ENCODE peak calls at places on chromosome 15, in seven cellular contexts. One of them, this sample, is unnamed.

GRCh38 chr15:92521624-92522008 is 127.9 kb downstream of the ST8SIA2 start:
- DNase-seq in stimulated activated CD4-positive, alpha-beta T cell treated with anti-CD3 and anti-CD28 coated beads, Interleukin-1b, Interleukin-23, amount 100 ng/mL, for 4 hours: peak
- DNase-seq in BE2C: peak
- DNase-seq in GM12891: peak
- DNase-seq in non-pigmented ciliary epithelial cell: peak
- DNase-seq in activated naive CD4-positive, alpha-beta T cell: peak
- DNase-seq in cardiac muscle cell: peak
- DNase-seq in this sample: peak

GRCh38 chr15:27499191-27499590 is 528.2 kb downstream of the GABRG3 start:
- DNase-seq in stimulated activated CD4-positive, alpha-beta T cell treated with anti-CD3 and anti-CD28 coated beads, Interleukin-1b, Interleukin-23, amount 100 ng/mL, for 4 hours: no peak
- DNase-seq in BE2C: no peak
- DNase-seq in GM12891: no peak
- DNase-seq in non-pigmented ciliary epithelial cell: no peak
- DNase-seq in activated naive CD4-positive, alpha-beta T cell: no peak
- DNase-seq in cardiac muscle cell: no peak
- DNase-seq in this sample: no peak

GRCh38 chr15:79170256-79170664 is 79.7 kb upstream of the RASGRF1 start:
- DNase-seq in stimulated activated CD4-positive, alpha-beta T cell treated with anti-CD3 and anti-CD28 coated beads, Interleukin-1b, Interleukin-23, amount 100 ng/mL, for 4 hours: no peak
- DNase-seq in BE2C: peak
- DNase-seq in GM12891: no peak
- DNase-seq in non-pigmented ciliary epithelial cell: no peak
- DNase-seq in activated naive CD4-positive, alpha-beta T cell: no peak
- DNase-seq in cardiac muscle cell: peak
- DNase-seq in this sample: no peak

GRCh38 chr15:26985050-26985449 is 14.1 kb downstream of the GABRG3 start:
- DNase-seq in stimulated activated CD4-positive, alpha-beta T cell treated with anti-CD3 and anti-CD28 coated beads, Interleukin-1b, Interleukin-23, amount 100 ng/mL, for 4 hours: no peak
- DNase-seq in BE2C: no peak
- DNase-seq in GM12891: no peak
- DNase-seq in non-pigmented ciliary epithelial cell: no peak
- DNase-seq in activated naive CD4-positive, alpha-beta T cell: no peak
- DNase-seq in cardiac muscle cell: no peak
- DNase-seq in this sample: no peak

GRCh38 chr15:63107895-63108546 is 13.6 kb upstream of the LACTB start:
- DNase-seq in stimulated activated CD4-positive, alpha-beta T cell treated with anti-CD3 and anti-CD28 coated beads, Interleukin-1b, Interleukin-23, amount 100 ng/mL, for 4 hours: no peak
- DNase-seq in BE2C: no peak
- DNase-seq in GM12891: no peak
- DNase-seq in non-pigmented ciliary epithelial cell: peak
- DNase-seq in activated naive CD4-positive, alpha-beta T cell: no peak
- DNase-seq in cardiac muscle cell: peak
- DNase-seq in this sample: no peak

GRCh38 chr15:55917881-55918296 is 75.5 kb downstream of the NEDD4 start:
- DNase-seq in stimulated activated CD4-positive, alpha-beta T cell treated with anti-CD3 and anti-CD28 coated beads, Interleukin-1b, Interleukin-23, amount 100 ng/mL, for 4 hours: no peak
- DNase-seq in BE2C: peak
- DNase-seq in GM12891: no peak
- DNase-seq in non-pigmented ciliary epithelial cell: peak
- DNase-seq in activated naive CD4-positive, alpha-beta T cell: no peak
- DNase-seq in cardiac muscle cell: peak
- DNase-seq in this sample: no peak

GRCh38 chr15:48851956-48852355 is 26.0 kb upstream of the EID1 start:
- DNase-seq in stimulated activated CD4-positive, alpha-beta T cell treated with anti-CD3 and anti-CD28 coated beads, Interleukin-1b, Interleukin-23, amount 100 ng/mL, for 4 hours: no peak
- DNase-seq in BE2C: no peak
- DNase-seq in GM12891: no peak
- DNase-seq in non-pigmented ciliary epithelial cell: no peak
- DNase-seq in activated naive CD4-positive, alpha-beta T cell: no peak
- DNase-seq in cardiac muscle cell: no peak
- DNase-seq in this sample: no peak

GRCh38 chr15:73924258-73924921 is 1.9 kb upstream of the LOXL1 start:
- DNase-seq in stimulated activated CD4-positive, alpha-beta T cell treated with anti-CD3 and anti-CD28 coated beads, Interleukin-1b, Interleukin-23, amount 100 ng/mL, for 4 hours: no peak
- DNase-seq in BE2C: peak
- DNase-seq in GM12891: no peak
- DNase-seq in non-pigmented ciliary epithelial cell: no peak
- DNase-seq in activated naive CD4-positive, alpha-beta T cell: peak
- DNase-seq in cardiac muscle cell: peak
- DNase-seq in this sample: no peak

GRCh38 chr15:82571722-82572222 is 31.5 kb upstream of the RPS17 start:
- DNase-seq in stimulated activated CD4-positive, alpha-beta T cell treated with anti-CD3 and anti-CD28 coated beads, Interleukin-1b, Interleukin-23, amount 100 ng/mL, for 4 hours: no peak
- DNase-seq in BE2C: peak
- DNase-seq in GM12891: no peak
- DNase-seq in non-pigmented ciliary epithelial cell: no peak
- DNase-seq in activated naive CD4-positive, alpha-beta T cell: no peak
- DNase-seq in cardiac muscle cell: peak
- DNase-seq in this sample: peak

GRCh38 chr15:70055601-70056051 is 42.1 kb downstream of the TLE3 start:
- DNase-seq in stimulated activated CD4-positive, alpha-beta T cell treated with anti-CD3 and anti-CD28 coated beads, Interleukin-1b, Interleukin-23, amount 100 ng/mL, for 4 hours: no peak
- DNase-seq in BE2C: peak
- DNase-seq in GM12891: no peak
- DNase-seq in non-pigmented ciliary epithelial cell: no peak
- DNase-seq in activated naive CD4-positive, alpha-beta T cell: no peak
- DNase-seq in cardiac muscle cell: no peak
- DNase-seq in this sample: no peak

GRCh38 chr15:63915888-63916731 is 82.4 kb upstream of the HERC1 start:
- DNase-seq in stimulated activated CD4-positive, alpha-beta T cell treated with anti-CD3 and anti-CD28 coated beads, Interleukin-1b, Interleukin-23, amount 100 ng/mL, for 4 hours: no peak
- DNase-seq in BE2C: no peak
- DNase-seq in GM12891: no peak
- DNase-seq in non-pigmented ciliary epithelial cell: no peak
- DNase-seq in activated naive CD4-positive, alpha-beta T cell: no peak
- DNase-seq in cardiac muscle cell: peak
- DNase-seq in this sample: no peak

GRCh38 chr15:79310612-79310984 is 314 bp upstream of the TMED3 start:
- DNase-seq in stimulated activated CD4-positive, alpha-beta T cell treated with anti-CD3 and anti-CD28 coated beads, Interleukin-1b, Interleukin-23, amount 100 ng/mL, for 4 hours: no peak
- DNase-seq in BE2C: no peak
- DNase-seq in GM12891: no peak
- DNase-seq in non-pigmented ciliary epithelial cell: no peak
- DNase-seq in activated naive CD4-positive, alpha-beta T cell: no peak
- DNase-seq in cardiac muscle cell: peak
- DNase-seq in this sample: no peak

GRCh38 chr15:42136513-42136912 is 19.9 kb downstream of the PLA2G4F start:
- DNase-seq in stimulated activated CD4-positive, alpha-beta T cell treated with anti-CD3 and anti-CD28 coated beads, Interleukin-1b, Interleukin-23, amount 100 ng/mL, for 4 hours: no peak
- DNase-seq in BE2C: no peak
- DNase-seq in GM12891: no peak
- DNase-seq in non-pigmented ciliary epithelial cell: no peak
- DNase-seq in activated naive CD4-positive, alpha-beta T cell: no peak
- DNase-seq in cardiac muscle cell: no peak
- DNase-seq in this sample: no peak

GRCh38 chr15:31467361-31467760 is 140.7 kb downstream of the KLF13 start:
- DNase-seq in stimulated activated CD4-positive, alpha-beta T cell treated with anti-CD3 and anti-CD28 coated beads, Interleukin-1b, Interleukin-23, amount 100 ng/mL, for 4 hours: no peak
- DNase-seq in BE2C: no peak
- DNase-seq in GM12891: no peak
- DNase-seq in non-pigmented ciliary epithelial cell: no peak
- DNase-seq in activated naive CD4-positive, alpha-beta T cell: no peak
- DNase-seq in cardiac muscle cell: no peak
- DNase-seq in this sample: no peak

GRCh38 chr15:90449206-90449735 is 61.2 kb downstream of the IQGAP1 start:
- DNase-seq in stimulated activated CD4-positive, alpha-beta T cell treated with anti-CD3 and anti-CD28 coated beads, Interleukin-1b, Interleukin-23, amount 100 ng/mL, for 4 hours: no peak
- DNase-seq in BE2C: no peak
- DNase-seq in GM12891: no peak
- DNase-seq in non-pigmented ciliary epithelial cell: no peak
- DNase-seq in activated naive CD4-positive, alpha-beta T cell: no peak
- DNase-seq in cardiac muscle cell: no peak
- DNase-seq in this sample: no peak

This sample was measured in neural crest cell.